ENCODE peak calls at places on chromosome 19, in six cellular contexts. T is esophagus squamous epithelium, A is psoas muscle, J is right atrium auricular region, L is spleen, X is cardiac muscle cell. N is an unnamed sample. For H3K27me3 and H3K4me1, the result is how much of the 10 kb centered on the place peaks cover.

GRCh38 chr19:14002571-14003278 is 3.4 kb downstream of the RFX1 start:
- DNase-seq in X (no peak), L (no peak), T (no peak), J (no peak), A (peak), N (no peak)

GRCh38 chr19:1290699-1291651 is 5.3 kb downstream of the EFNA2 start:
- DNase-seq in A (no peak), T (no peak), J (no peak), X (no peak), L (no peak), N (no peak)

GRCh38 chr19:57665261-57665806 is 3.4 kb upstream of the ZSCAN4 start:
- DNase-seq in X (no peak), A (no peak), T (no peak), L (no peak), J (no peak), N (no peak)

GRCh38 chr19:50486823-50487515 is 10.3 kb upstream of the GARIN5A start:
- DNase-seq in A (peak), T (no peak), L (peak), J (no peak), X (peak), N (no peak)

GRCh38 chr19:56116606-56117005 is 4.5 kb downstream of the ZNF787 start:
- DNase-seq in X (no peak), T (no peak), J (no peak), L (no peak), A (no peak), N (no peak)

GRCh38 chr19:14182481-14182880 is 23.5 kb downstream of the ADGRL1 start:
- DNase-seq in T (no peak), J (no peak), A (no peak), X (no peak), L (no peak), N (no peak)

GRCh38 chr19:24033962-24034342 is 53.0 kb upstream of the ZNF254 start:
- DNase-seq in X (peak), A (peak), T (no peak), L (no peak), J (peak), N (peak)

GRCh38 chr19:45451181-45451849 is 16.5 kb upstream of the FOSB start:
- DNase-seq in A (peak), L (no peak), J (no peak), X (no peak), T (no peak), N (no peak)

GRCh38 chr19:3057275-3057714 is 5.0 kb downstream of the TLE5 start:
- DNase-seq in X (no peak), J (peak), A (peak), T (no peak), L (peak), N (no peak)

GRCh38 chr19:6723738-6724137 is 3.3 kb upstream of the C3 start:
- DNase-seq in T (no peak), X (no peak), J (no peak), A (no peak), L (no peak), N (no peak)

GRCh38 chr19:13022111-13022858 is 27.0 kb downstream of the NFIX start:
- DNase-seq in J (no peak), X (no peak), T (no peak), L (no peak), A (peak), N (no peak)

GRCh38 chr19:12748489-12748888 is 3.1 kb upstream of the BEST2 start:
- DNase-seq in X (no peak), L (no peak), T (no peak), J (no peak), A (no peak), N (no peak)

GRCh38 chr19:54526972-54527371 is 24.3 kb downstream of the LAIR2 start:
- DNase-seq in T (no peak), J (no peak), L (no peak), A (no peak), X (no peak), N (no peak)

GRCh38 chr19:868458-869244 is 9.2 kb downstream of the CFD start:
- DNase-seq in J (no peak), T (no peak), X (no peak), A (no peak), L (no peak), N (no peak)

GRCh38 chr19:9836021-9836420 is 903 bp downstream of the PIN1 start:
- DNase-seq in A (no peak), T (no peak), J (no peak), L (no peak), X (peak), N (no peak)

GRCh38 chr19:6030214-6030507 is 52.2 kb upstream of the RANBP3 start:
- DNase-seq in J (no peak), L (no peak), A (no peak), T (no peak), X (no peak), N (no peak)

GRCh38 chr19:56566904-56567273 is 379 bp upstream of the ZNF470 start:
- DNase-seq in T (no peak), X (no peak), L (peak), A (peak), J (peak), N (no peak)

GRCh38 chr19:55681131-55682087 is 6.4 kb downstream of the EPN1 start:
- DNase-seq in X (no peak), T (no peak), J (no peak), A (no peak), L (no peak), N (no peak)

GRCh38 chr19:34597596-34597995 is 79.4 kb downstream of the SCGB2B2 start:
- DNase-seq in L (no peak), J (no peak), T (no peak), A (no peak), X (no peak), N (no peak)

GRCh38 chr19:28705008-28705407 is 507.9 kb downstream of the UQCRFS1 start:
- DNase-seq in L (no peak), A (no peak), T (no peak), X (peak), J (no peak), N (no peak)

GRCh38 chr19:45113628-45114027 is 20.6 kb downstream of the PPP1R37 start:
- DNase-seq in X (no peak), T (no peak), L (no peak), J (no peak), A (no peak), N (no peak)

DNA sequence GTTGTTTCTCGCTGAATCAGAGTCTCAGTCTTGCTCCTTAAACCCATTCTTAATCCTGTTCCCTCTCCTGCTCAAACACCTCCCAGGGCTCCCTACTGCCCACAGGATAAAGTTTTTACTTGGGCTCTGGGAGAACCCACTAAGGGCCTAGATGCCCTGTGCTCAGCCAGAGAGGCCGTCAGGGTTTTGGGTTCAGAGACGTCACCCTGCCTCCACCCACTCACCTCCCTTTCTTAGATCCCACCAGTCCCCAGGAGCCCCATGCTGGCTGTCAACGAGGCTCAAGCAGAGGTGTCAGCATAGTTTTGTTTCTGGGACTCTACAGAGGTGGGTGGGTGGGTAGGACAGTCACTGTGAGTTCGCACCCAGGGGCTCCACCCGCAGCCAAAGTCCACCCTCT is 15.5 kb upstream of the CYP4F2 start:
- DNase-seq in X (no peak), J (peak), T (no peak), A (no peak), L (no peak), N (no peak)
- H3K27me3 ChIP-seq in X (under half), J (under half), T (under half), A (under half), L (under half), N (under half)

DNA sequence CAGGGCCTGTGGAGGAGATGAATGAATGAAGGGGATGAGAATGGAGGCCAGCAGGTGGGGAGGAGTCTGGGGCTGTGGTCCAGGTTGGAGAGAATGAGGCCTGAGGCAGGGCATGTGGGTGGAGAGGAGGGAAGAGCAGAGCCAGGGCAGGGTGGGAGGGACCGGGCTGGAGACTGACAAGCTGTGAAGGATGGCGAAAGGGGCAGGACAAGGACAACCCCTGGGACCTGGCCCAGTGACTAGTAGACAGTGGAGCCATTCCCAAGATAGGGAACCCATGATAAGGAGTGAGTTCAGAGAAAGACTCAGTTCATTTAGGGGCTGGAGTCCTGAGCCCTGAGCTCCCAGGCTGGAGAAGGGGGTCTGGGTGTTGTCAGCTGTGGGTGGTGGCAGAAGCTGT is 3.0 kb downstream of the PTH2 start:
- DNase-seq in J (no peak), L (no peak), A (no peak), T (no peak), X (no peak), N (no peak)
- H3K4me1 ChIP-seq in J (under half), L (under half), A (under half), T (under half), X (under half), N (under half)

DNA sequence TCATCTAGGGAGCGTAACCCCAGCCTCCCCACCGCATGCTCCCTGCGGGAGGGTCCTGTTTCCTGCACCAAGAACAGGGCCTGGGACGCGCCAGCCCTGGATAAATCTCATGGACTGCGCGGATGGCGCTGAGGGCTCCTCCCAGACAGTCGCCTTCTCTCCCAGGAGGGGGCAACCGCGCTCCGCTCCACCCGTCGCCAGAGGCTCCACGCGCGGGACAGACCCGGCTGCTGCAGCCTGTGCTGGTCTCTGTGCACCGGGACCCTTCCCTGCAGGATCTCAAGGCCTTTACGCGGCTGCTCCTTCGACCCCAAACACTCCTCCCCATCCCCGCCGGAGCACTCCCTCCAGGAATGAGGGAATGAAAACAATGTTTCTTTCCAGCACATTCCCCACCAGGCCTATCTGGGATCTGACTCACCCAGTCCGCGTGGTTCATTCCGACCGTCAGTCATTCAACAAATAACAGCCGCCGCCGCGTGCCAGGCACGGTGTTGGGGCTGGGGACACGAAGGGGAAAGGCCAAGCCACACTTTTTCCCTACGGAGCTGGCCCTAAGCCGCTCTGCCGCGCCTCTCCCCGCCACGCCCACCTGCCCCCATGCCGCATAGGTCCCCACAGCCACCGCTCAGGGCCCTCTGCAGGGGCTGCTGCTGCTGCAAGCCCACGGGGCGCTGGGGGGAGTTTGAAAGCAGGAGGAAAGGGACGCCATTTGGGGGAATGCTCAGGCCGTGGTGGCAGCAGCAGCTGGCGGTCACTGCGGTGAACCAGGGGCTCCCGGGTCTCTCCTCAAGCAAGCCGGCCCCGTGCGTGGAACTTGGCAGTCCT is 6.0 kb downstream of the PNMA8B start:
- DNase-seq in T (no peak), A (peak), J (peak), X (no peak), L (peak), N (no peak)
- H3K4me3 ChIP-seq in T (peak), A (peak), J (no peak), X (no peak), L (no peak), N (no peak)

GRCh38 chr19:16328824-16329482 is 4.3 kb downstream of the KLF2 start:
- DNase-seq in T (no peak), L (no peak), X (no peak), A (no peak), J (no peak), N (no peak)

GRCh38 chr19:16327131-16327450 is 2.5 kb downstream of the KLF2 start:
- DNase-seq in T (no peak), A (no peak), X (no peak), J (no peak), L (no peak), N (no peak)

GRCh38 chr19:16326401-16327130 is 1.9 kb downstream of the KLF2 start:
- DNase-seq in T (no peak), X (no peak), A (peak), L (peak), J (no peak), N (peak)

GRCh38 chr19:16327501-16327900 is 2.9 kb downstream of the KLF2 start:
- DNase-seq in J (no peak), L (no peak), X (no peak), T (no peak), A (no peak), N (no peak)

GRCh38 chr19:16327911-16328823 is 3.5 kb downstream of the KLF2 start:
- DNase-seq in X (no peak), T (no peak), L (peak), A (peak), J (peak), N (no peak)
- H3K27me3 ChIP-seq in X (under half), T (under half), L (under half), A (under half), J (under half), N (under half)

GRCh38 chr19:7982103-7982502 is 23.3 kb downstream of the ELAVL1 start:
- DNase-seq in J (no peak), A (no peak), T (no peak), L (peak), X (no peak), N (no peak)

GRCh38 chr19:7981199-7981598 is 24.2 kb downstream of the ELAVL1 start:
- DNase-seq in L (peak), A (no peak), T (no peak), X (no peak), J (no peak), N (no peak)

GRCh38 chr19:7981661-7982060 is 23.8 kb downstream of the ELAVL1 start:
- DNase-seq in X (no peak), A (no peak), L (peak), T (no peak), J (no peak), N (no peak)

GRCh38 chr19:7983286-7983950 is 22.0 kb downstream of the ELAVL1 start:
- DNase-seq in X (no peak), T (no peak), A (no peak), L (peak), J (no peak), N (no peak)

GRCh38 chr19:7982651-7983099 is 22.8 kb downstream of the ELAVL1 start:
- DNase-seq in A (no peak), T (no peak), X (no peak), J (no peak), L (peak), N (no peak)
- H3K4me1 ChIP-seq in A (under half), T (under half), X (under half), J (under half), L (under half), N (under half)

N was measured in HAP-1.